ENCODE peak calls at places on chromosomes 7 and 10, in six cellular contexts. B is H9, Z is mesendoderm, G is neuronal stem cell, X is mesenchymal stem cell, E is H1. H is an unnamed sample.

GRCh38 chr7:136251826-136252225 is 274.7 kb upstream of the MTPN start:
- DNase-seq in G (no peak), Z (peak), X (no peak), E (no peak), B (no peak), H (no peak)

GRCh38 chr7:131604841-131605279 is 48.4 kb upstream of the PODXL start:
- DNase-seq in B (peak), E (no peak), Z (peak), G (no peak), X (peak), H (peak)

GRCh38 chr7:140230862-140231778 is 54.3 kb upstream of the KDM7A start:
- DNase-seq in B (peak), X (peak), Z (peak), G (peak), E (peak), H (peak)

GRCh38 chr10:78535716-78536218 is 502.1 kb downstream of the RPS24 start:
- DNase-seq in E (no peak), Z (no peak), X (no peak), B (no peak), G (no peak), H (no peak)

GRCh38 chr10:132636358-132636757 is 98.8 kb downstream of the INPP5A start:
- DNase-seq in B (no peak), G (no peak), E (no peak), Z (no peak), X (no peak), H (no peak)

GRCh38 chr7:27767374-27767773 is 27.4 kb downstream of the TAX1BP1 start:
- DNase-seq in G (no peak), X (no peak), B (no peak), E (no peak), Z (no peak), H (peak)

GRCh38 chr7:11294965-11295364 is 321.3 kb downstream of the PHF14 start:
- DNase-seq in X (no peak), G (no peak), Z (no peak), E (no peak), B (no peak), H (no peak)

GRCh38 chr10:26557641-26558014 is 119.5 kb downstream of the APBB1IP start:
- DNase-seq in G (no peak), Z (no peak), B (no peak), E (no peak), X (no peak), H (no peak)

GRCh38 chr10:125629758-125630376 is 53.1 kb downstream of the TEX36 start:
- DNase-seq in E (no peak), X (peak), G (no peak), B (no peak), Z (peak), H (peak)

GRCh38 chr7:155774947-155775346 is 37.3 kb downstream of the SHH start:
- DNase-seq in G (no peak), X (no peak), B (no peak), Z (no peak), E (no peak), H (no peak)

GRCh38 chr7:142196066-142196840 is 61.6 kb downstream of the PRSS58 start:
- DNase-seq in G (no peak), Z (no peak), E (no peak), B (no peak), X (no peak), H (no peak)

GRCh38 chr7:38548605-38549004 is 82.6 kb downstream of the AMPH start:
- DNase-seq in Z (no peak), X (no peak), E (no peak), B (no peak), G (no peak), H (no peak)

GRCh38 chr7:83394776-83395175 is 232.1 kb upstream of the PCLO start:
- DNase-seq in X (no peak), B (no peak), Z (no peak), E (no peak), G (no peak), H (no peak)

GRCh38 chr7:73565675-73566342 is 8.3 kb upstream of the BCL7B start:
- DNase-seq in E (no peak), B (no peak), X (peak), G (no peak), Z (no peak), H (no peak)

GRCh38 chr7:158246960-158247673 is 340.5 kb downstream of the PTPRN2 start:
- DNase-seq in X (no peak), B (peak), E (no peak), Z (no peak), G (no peak), H (no peak)

GRCh38 chr7:15158141-15158810 is 255.7 kb upstream of the DGKB start:
- DNase-seq in G (no peak), X (no peak), E (no peak), Z (no peak), B (no peak), H (no peak)

GRCh38 chr7:92754756-92755581 is 81.4 kb downstream of the CDK6 start:
- DNase-seq in B (no peak), G (no peak), Z (no peak), E (no peak), X (no peak), H (no peak)

GRCh38 chr10:57696641-57697040 is 571.1 kb downstream of the IPMK start:
- DNase-seq in G (no peak), Z (no peak), E (no peak), B (no peak), X (peak), H (peak)

GRCh38 chr7:149050941-149051340 is 22.6 kb upstream of the PDIA4 start:
- DNase-seq in X (no peak), E (no peak), B (no peak), Z (no peak), G (no peak), H (peak)

GRCh38 chr10:50210876-50211275 is 40.4 kb downstream of the ASAH2 start:
- DNase-seq in E (no peak), B (no peak), G (no peak), X (no peak), Z (no peak), H (no peak)

GRCh38 chr10:32139223-32140073 is 83.2 kb upstream of the KIF5B start:
- DNase-seq in X (peak), Z (peak), G (peak), E (peak), B (peak), H (peak)

GRCh38 chr7:1987084-1987535 is 245.6 kb downstream of the MAD1L1 start:
- DNase-seq in E (no peak), G (no peak), B (no peak), Z (no peak), X (no peak), H (no peak)

GRCh38 chr7:102468416-102469350 is 3.9 kb downstream of the LRWD1 start:
- DNase-seq in B (no peak), G (no peak), Z (no peak), E (peak), X (no peak), H (no peak)

GRCh38 chr10:74373059-74373458 is 222.0 kb downstream of the ADK start:
- DNase-seq in B (no peak), E (no peak), Z (no peak), G (no peak), X (no peak), H (peak)

GRCh38 chr7:16841681-16842080 is 36.9 kb upstream of the AGR2 start:
- DNase-seq in G (no peak), B (no peak), X (no peak), Z (peak), E (no peak), H (peak)

GRCh38 chr7:43666938-43667337 is 62.4 kb downstream of the COA1 start:
- DNase-seq in X (peak), E (no peak), Z (no peak), G (no peak), B (no peak), H (peak)

GRCh38 chr7:151756076-151756731 is 120.7 kb downstream of the PRKAG2 start:
- DNase-seq in X (peak), Z (no peak), G (no peak), B (no peak), E (no peak), H (peak)

GRCh38 chr10:68052463-68052862 is 22.6 kb downstream of the HERC4 start:
- DNase-seq in Z (no peak), X (peak), B (no peak), E (no peak), G (no peak), H (peak)

GRCh38 chr10:92284112-92284704 is 6.7 kb downstream of the CPEB3 start:
- DNase-seq in E (no peak), X (peak), B (no peak), G (no peak), Z (no peak), H (no peak)

GRCh38 chr10:72277340-72277995 is 3.7 kb downstream of the DDIT4 start:
- DNase-seq in B (no peak), G (no peak), X (peak), E (no peak), Z (no peak), H (peak)

GRCh38 chr7:43140186-43140585 is 27.7 kb downstream of the HECW1 start:
- DNase-seq in G (no peak), B (no peak), X (no peak), E (no peak), Z (no peak), H (no peak)

GRCh38 chr10:85379338-85379737 is 987.3 kb downstream of the GRID1 start:
- DNase-seq in E (no peak), G (no peak), B (no peak), X (no peak), Z (no peak), H (no peak)

GRCh38 chr10:110825510-110825909 is 46.2 kb upstream of the PDCD4 start:
- DNase-seq in B (no peak), X (no peak), G (no peak), E (no peak), Z (no peak), H (no peak)
- H2BK120ac ChIP-seq in B (no peak), X (no peak), G (no peak), E (no peak), Z (no peak), H (no peak)

GRCh38 chr10:29243061-29243460 is 45.8 kb upstream of the LYZL1 start:
- DNase-seq in B (no peak), G (no peak), E (no peak), Z (no peak), X (no peak), H (no peak)

GRCh38 chr10:29239569-29240472 is 49.0 kb upstream of the LYZL1 start:
- DNase-seq in X (peak), Z (peak), E (peak), B (peak), G (no peak), H (no peak)

GRCh38 chr10:29238531-29239080 is 50.3 kb upstream of the LYZL1 start:
- DNase-seq in E (no peak), B (no peak), Z (no peak), X (no peak), G (no peak), H (no peak)

GRCh38 chr10:29241925-29242324 is 46.9 kb upstream of the LYZL1 start:
- DNase-seq in G (no peak), X (no peak), E (no peak), Z (no peak), B (no peak), H (no peak)

DNA sequence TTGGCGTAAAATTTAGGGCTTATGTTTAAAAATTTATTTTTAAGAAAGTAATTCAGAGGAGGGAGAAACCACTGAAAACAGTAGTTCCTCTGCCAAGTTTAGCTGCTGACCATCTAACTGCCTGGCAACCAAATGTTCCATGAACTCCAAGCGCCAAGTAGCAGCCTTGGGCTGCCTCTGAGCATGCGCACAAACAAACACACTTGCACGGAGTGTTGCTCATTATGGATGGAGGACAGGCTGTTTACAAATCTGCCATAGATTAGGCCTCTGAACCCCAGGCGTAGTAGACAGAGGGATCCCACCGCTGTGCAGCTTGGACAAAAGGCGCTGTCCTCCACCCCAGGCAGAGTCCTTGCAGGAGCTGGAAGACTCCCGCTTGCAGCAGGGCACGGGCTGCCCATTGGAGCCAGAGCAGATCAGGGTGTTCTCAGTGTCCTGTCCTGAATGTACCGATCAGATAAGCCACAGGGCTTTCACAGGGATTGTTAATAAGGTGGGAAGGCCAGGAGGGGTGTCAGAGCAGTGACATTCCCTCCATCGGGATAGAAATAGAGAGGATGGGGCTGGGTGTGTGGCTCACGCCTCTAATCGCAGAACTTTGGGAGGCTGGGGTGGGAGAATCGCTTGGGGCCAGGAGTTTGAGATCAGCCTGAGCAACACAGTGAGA is 47.7 kb upstream of the LYZL1 start:
- DNase-seq in G (no peak), E (no peak), Z (peak), X (no peak), B (no peak), H (no peak)
- H2BK120ac ChIP-seq in G (peak), E (no peak), Z (no peak), X (no peak), B (no peak), H (no peak)

GRCh38 chr7:25189197-25189596 is 39.1 kb downstream of the NPVF start:
- DNase-seq in G (no peak), X (no peak), B (no peak), Z (no peak), E (no peak), H (no peak)

GRCh38 chr7:25194036-25194435 is 34.2 kb downstream of the NPVF start:
- DNase-seq in G (no peak), X (no peak), B (no peak), E (no peak), Z (peak), H (no peak)

GRCh38 chr7:25187932-25188331 is 40.4 kb downstream of the NPVF start:
- DNase-seq in B (no peak), X (no peak), Z (peak), E (no peak), G (no peak), H (no peak)

GRCh38 chr7:25196132-25196896 is 32.0 kb downstream of the NPVF start:
- DNase-seq in B (no peak), E (no peak), G (no peak), Z (no peak), X (peak), H (no peak)

DNA sequence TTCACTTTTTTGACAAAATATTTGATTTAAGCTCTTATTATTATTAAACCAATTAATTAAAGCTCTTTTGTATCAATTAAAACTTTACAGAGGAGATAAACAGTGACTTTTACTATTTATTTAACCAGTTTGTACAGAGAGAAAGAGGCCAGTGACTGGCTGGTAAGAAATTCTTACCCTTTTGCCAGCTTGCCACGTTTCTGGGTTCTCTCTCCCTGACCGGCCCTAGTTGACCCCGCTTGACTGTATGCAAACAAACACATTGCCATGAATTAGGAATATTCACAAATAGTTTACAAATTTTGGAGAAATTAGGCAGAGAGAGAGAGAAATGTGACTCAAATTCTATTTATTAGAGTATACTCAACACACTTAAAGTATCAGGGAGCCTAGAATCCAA is 36.2 kb downstream of the NPVF start:
- DNase-seq in B (no peak), G (no peak), E (no peak), X (no peak), Z (no peak), H (no peak)
- H2BK120ac ChIP-seq in B (no peak), G (no peak), E (no peak), X (no peak), Z (no peak), H (no peak)

GRCh38 chr7:100271716-100272537 is 35.6 kb upstream of the SPDYE3 start:
- DNase-seq in E (peak), Z (peak), G (peak), X (peak), B (peak), H (peak)
- H2BK120ac ChIP-seq in E (no peak), Z (no peak), G (no peak), X (no peak), B (no peak), H (peak)

GRCh38 chr10:122500726-122501125 is 39.4 kb downstream of the HTRA1 start:
- DNase-seq in X (no peak), Z (no peak), E (no peak), G (no peak), B (no peak), H (no peak)
- H2BK120ac ChIP-seq in X (no peak), Z (no peak), E (no peak), G (no peak), B (no peak), H (no peak)

DNA sequence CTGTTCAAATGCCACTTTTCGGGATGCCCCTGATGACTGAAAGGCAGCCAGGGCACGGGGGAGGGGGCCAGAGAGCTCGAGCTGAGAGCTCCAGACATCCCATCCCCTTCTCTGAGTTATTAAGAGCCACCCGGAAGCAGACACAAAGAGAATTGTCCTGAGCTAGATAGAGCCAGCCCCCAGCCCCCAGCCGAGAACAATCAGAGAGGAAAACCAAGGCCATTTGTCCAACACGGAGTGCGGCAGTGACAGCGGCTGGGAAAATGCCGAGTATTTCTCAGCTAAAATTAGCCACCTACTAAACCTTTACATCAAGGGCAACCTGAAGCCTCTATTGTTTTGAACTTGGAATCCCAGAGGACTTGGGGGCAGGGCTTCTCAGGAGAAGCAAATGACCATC is 51.0 kb downstream of the UNC5B start:
- DNase-seq in E (no peak), G (no peak), Z (peak), X (no peak), B (no peak), H (no peak)
- H2BK120ac ChIP-seq in E (no peak), G (peak), Z (no peak), X (peak), B (no peak), H (no peak)

H was measured in IMR-90.